ENCODE peak calls at places on chromosome X, in ten cellular contexts. A, N, J, K, V, D, Y, W, H and P are unnamed samples.

GRCh38 chrX:120549483-120550452 is 11.0 kb downstream of the CUL4B start:
- DNase-seq in A (no peak), D (no peak), K (no peak), J (no peak), V (no peak), H (no peak), Y (peak; percentile 54), W (peak; percentile 76), N (no peak), P (no peak)

GRCh38 chrX:150569155-150569477 is 695 bp downstream of the MTM1 start:
- DNase-seq in Y (no peak), V (no peak), K (no peak), A (peak; percentile 47), J (no peak), W (no peak), D (peak; percentile 34), N (no peak), H (no peak), P (no peak)

GRCh38 chrX:72387247-72387646 is 81.5 kb upstream of the CITED1 start:
- DNase-seq in D (no peak), A (no peak), N (no peak), Y (no peak), H (no peak), V (no peak), K (no peak), W (no peak), J (no peak), P (no peak)

GRCh38 chrX:140110081-140110650 is 144.8 kb upstream of the CXorf66 start:
- DNase-seq in A (no peak), J (no peak), D (no peak), W (no peak), H (no peak), Y (no peak), N (no peak), K (no peak), V (no peak), P (no peak)

GRCh38 chrX:101190736-101191135 is 28.9 kb upstream of the DRP2 start:
- DNase-seq in D (no peak), Y (no peak), H (no peak), K (no peak), A (no peak), N (no peak), V (no peak), W (no peak), J (no peak), P (no peak)

GRCh38 chrX:154800508-154801207 is 4.6 kb downstream of the MPP1 start:
- DNase-seq in V (no peak), H (no peak), W (peak; percentile 36), N (no peak), J (no peak), K (no peak), Y (no peak), D (no peak), A (no peak), P (no peak)

GRCh38 chrX:66914082-66914481 is 275.2 kb upstream of the EDA2R start:
- DNase-seq in A (peak; percentile 19), D (no peak), J (no peak), K (no peak), W (peak; percentile 0), N (no peak), V (no peak), H (no peak), Y (no peak), P (no peak)

GRCh38 chrX:48030237-48030636 is 23.4 kb downstream of the SPACA5 start:
- DNase-seq in Y (no peak), K (no peak), J (no peak), A (no peak), D (no peak), N (no peak), V (no peak), H (no peak), W (no peak), P (no peak)

GRCh38 chrX:10486373-10486772 is 134.0 kb downstream of the MID1 start:
- DNase-seq in A (no peak), Y (no peak), W (no peak), V (no peak), D (no peak), J (no peak), H (no peak), N (no peak), K (no peak), P (peak; percentile 59)

GRCh38 chrX:123846598-123847038 is 13.2 kb upstream of the XIAP start:
- DNase-seq in J (no peak), N (no peak), H (no peak), W (no peak), Y (no peak), V (no peak), D (no peak), K (no peak), A (no peak), P (no peak)

GRCh38 chrX:16464369-16464768 is 185.6 kb upstream of the S100G start:
- DNase-seq in D (no peak), W (no peak), N (no peak), K (no peak), V (no peak), A (no peak), Y (no peak), H (peak; percentile 15), J (no peak), P (no peak)

GRCh38 chrX:1239681-1240142 is 27.3 kb upstream of the CRLF2 start:
- DNase-seq in D (peak; percentile 55), A (peak; percentile 61), W (no peak), H (no peak), J (peak; percentile 84), V (peak; percentile 89), Y (peak; percentile 6), K (no peak), N (no peak), P (peak; percentile 84)

GRCh38 chrX:85569691-85570090 is 190.2 kb upstream of the POF1B start:
- DNase-seq in V (no peak), W (no peak), K (no peak), Y (no peak), H (no peak), A (no peak), N (no peak), D (no peak), J (no peak), P (no peak)

GRCh38 chrX:85570496-85570895 is 191.0 kb upstream of the POF1B start:
- DNase-seq in H (no peak), A (no peak), N (no peak), D (no peak), J (no peak), K (no peak), W (no peak), Y (no peak), V (no peak), P (no peak)

GRCh38 chrX:85569096-85569495 is 189.6 kb upstream of the POF1B start:
- DNase-seq in W (no peak), A (no peak), H (no peak), J (no peak), K (no peak), N (no peak), V (no peak), Y (no peak), D (no peak), P (no peak)

DNA sequence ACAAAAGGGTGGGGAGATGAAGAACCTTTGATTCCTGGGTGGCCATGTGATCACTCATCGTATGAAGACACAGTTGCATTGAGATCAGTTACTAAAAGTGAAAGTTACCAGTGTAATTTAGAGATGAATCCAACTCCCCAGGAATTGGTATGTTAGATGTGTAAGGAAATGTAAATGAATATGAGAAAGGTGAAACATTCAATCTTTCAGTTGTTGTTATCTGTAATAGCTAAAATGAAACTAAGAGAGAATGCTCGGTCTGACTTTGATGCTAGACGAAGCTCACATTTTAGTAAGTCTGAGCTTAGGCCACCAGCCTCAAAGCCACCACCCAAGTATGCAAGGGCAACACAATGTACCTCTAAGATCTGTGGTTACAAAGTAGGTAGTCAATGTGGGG is 194.3 kb upstream of the POF1B start:
- DNase-seq in H (no peak), Y (no peak), K (no peak), W (no peak), D (no peak), V (no peak), J (no peak), A (no peak), N (no peak), P (no peak)
- TF ChIP-seq EP300 in H (no peak), Y (no peak), K (no peak), W (no peak), D (no peak), V (no peak), J (no peak), A (no peak), N (no peak), P (no peak)

GRCh38 chrX:141142946-141143345 is 34.0 kb downstream of the LDOC1 start:
- DNase-seq in V (no peak), N (no peak), K (no peak), H (no peak), Y (no peak), W (no peak), D (no peak), J (no peak), A (no peak), P (no peak)
- TF ChIP-seq POLR2AphosphoS5 in V (no peak), N (no peak), K (no peak), H (no peak), Y (no peak), W (no peak), D (no peak), J (no peak), A (no peak), P (no peak)

DNA sequence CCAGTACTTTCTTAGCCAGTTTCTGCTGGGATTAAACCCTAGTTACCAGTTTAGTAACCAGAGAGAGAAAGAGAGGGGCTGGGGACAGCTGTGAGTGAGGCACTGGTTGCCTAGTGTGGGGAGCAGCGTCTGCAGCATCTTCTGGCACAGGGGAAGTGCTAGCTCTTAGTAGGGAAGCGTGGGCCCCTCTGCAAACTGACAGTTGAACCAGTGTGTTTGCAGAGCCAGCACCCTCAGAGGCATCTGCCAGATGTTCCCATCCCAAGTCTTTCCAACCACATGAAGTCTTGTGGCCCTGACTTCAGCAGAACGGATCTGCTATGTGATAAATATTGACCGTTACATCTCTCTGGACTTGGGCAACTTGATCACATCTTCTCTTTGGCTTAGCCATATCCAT is 15.0 kb downstream of the RBMX2 start:
- DNase-seq in W (no peak), J (no peak), D (no peak), N (no peak), A (no peak), V (no peak), H (no peak), Y (no peak), K (no peak), P (no peak)
- TF ChIP-seq EP300 in W (no peak), J (no peak), D (no peak), N (no peak), A (no peak), V (no peak), H (no peak), Y (no peak), K (no peak), P (no peak)

DNA sequence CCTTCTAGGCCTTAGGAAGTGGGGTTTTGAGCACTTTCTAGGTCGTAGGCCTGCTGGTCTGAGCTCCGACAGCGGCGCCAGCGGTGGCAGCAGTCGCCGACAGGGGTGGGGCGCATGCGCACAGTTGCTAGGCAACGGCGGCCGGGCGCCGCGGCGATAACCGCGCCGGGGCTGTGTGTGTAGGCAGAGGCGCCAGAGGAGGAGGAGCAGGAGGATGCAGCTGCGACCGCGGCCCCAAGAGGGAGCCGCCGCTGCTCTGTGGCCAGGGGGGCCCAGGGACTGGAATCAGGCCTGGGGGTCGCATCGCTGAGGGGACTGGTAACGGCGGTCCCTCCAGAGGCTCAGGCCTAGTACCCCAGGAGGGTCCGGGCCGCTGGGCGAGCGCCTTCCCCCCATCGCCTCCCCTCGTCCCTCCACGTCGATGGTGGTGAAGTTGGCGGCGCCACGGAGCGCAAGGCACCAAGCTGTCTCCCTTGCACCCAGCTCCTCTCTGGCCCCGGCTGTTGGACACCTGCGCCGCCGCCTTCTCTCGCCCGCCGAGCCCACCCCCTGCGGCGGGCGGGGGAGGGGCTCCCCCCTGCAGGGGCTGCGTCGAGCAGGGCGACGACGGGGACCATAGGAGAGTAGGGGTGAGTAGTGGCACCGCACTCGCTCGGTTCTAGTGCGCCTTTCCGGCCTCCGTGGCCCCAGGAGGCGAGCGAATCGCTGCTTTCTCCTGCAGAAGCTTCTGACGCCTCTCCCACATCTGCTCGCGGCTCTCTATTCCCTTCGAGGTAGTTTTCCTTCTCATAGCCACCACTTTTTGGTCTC is 58.6 kb upstream of the ZC4H2 start:
- DNase-seq in K (no peak), Y (peak; percentile 88), H (peak; percentile 61), J (peak; percentile 71), W (peak; percentile 56), D (peak; percentile 79), N (peak; percentile 88), V (peak; percentile 95), A (peak; percentile 85), P (peak; percentile 90)
- TF ChIP-seq POLR2AphosphoS5 in K (peak; percentile 83), Y (no peak), H (no peak), J (no peak), W (no peak), D (peak; percentile 71), N (no peak), V (peak; percentile 38), A (peak; percentile 76), P (peak; percentile 79)